ENCODE peak calls at places on chromosomes 5 and 9, in eight cellular contexts. C is lower leg skin, O is upper lobe of left lung, K is AG09309, B is NB4, G is HepG2, S is Calu3, A is left lung. Q is an unnamed sample.

GRCh38 chr9:109497193-109498165 is 628 bp downstream of the PTPN3 start:
- DNase-seq in B (no peak), O (no peak), G (no peak), A (no peak), S (peak), C (no peak), K (no peak), Q (no peak)

GRCh38 chr9:972512-973294 is 3.8 kb upstream of the DMRT3 start:
- DNase-seq in O (no peak), B (no peak), K (no peak), A (no peak), C (peak), G (no peak), S (no peak), Q (no peak)

GRCh38 chr9:85061969-85062368 is 392.4 kb downstream of the NTRK2 start:
- DNase-seq in A (no peak), K (no peak), G (no peak), C (no peak), B (no peak), S (no peak), O (no peak), Q (no peak)

GRCh38 chr5:179195561-179196419 is 135.6 kb downstream of the ZNF354C start:
- DNase-seq in C (no peak), G (no peak), A (peak), O (no peak), S (no peak), B (no peak), K (no peak), Q (no peak)

GRCh38 chr5:1282139-1282992 is 12.5 kb downstream of the TERT start:
- DNase-seq in K (no peak), G (no peak), O (no peak), B (no peak), C (peak), S (no peak), A (peak), Q (no peak)

GRCh38 chr9:127170652-127171051 is 48.2 kb upstream of the ANGPTL2 start:
- DNase-seq in G (no peak), B (peak), A (no peak), S (no peak), C (peak), O (no peak), K (no peak), Q (no peak)

GRCh38 chr9:6218099-6218502 is 2.5 kb downstream of the IL33 start:
- DNase-seq in K (no peak), G (no peak), C (no peak), B (no peak), A (no peak), O (no peak), S (no peak), Q (no peak)

GRCh38 chr5:178312900-178313299 is 80.3 kb upstream of the PHYKPL start:
- DNase-seq in A (peak), G (no peak), K (no peak), O (peak), C (no peak), B (peak), S (no peak), Q (no peak)

GRCh38 chr5:43556857-43557593 is at the start of gene PAIP1:
- DNase-seq in C (peak), S (peak), G (peak), O (peak), K (peak), A (peak), B (peak), Q (peak)

GRCh38 chr5:11797132-11797531 is 107.1 kb downstream of the CTNND2 start:
- DNase-seq in G (no peak), O (no peak), K (no peak), C (no peak), S (peak), A (no peak), B (no peak), Q (no peak)

GRCh38 chr9:113316032-113316431 is 12.9 kb upstream of the RNF183 start:
- DNase-seq in G (no peak), O (no peak), C (no peak), B (no peak), K (no peak), A (no peak), S (no peak), Q (no peak)

GRCh38 chr5:161078793-161079192 is 226.8 kb upstream of the ATP10B start:
- DNase-seq in O (no peak), K (no peak), C (no peak), B (no peak), S (no peak), G (no peak), A (no peak), Q (no peak)

GRCh38 chr9:128992995-128993394 is 35.1 kb downstream of the SH3GLB2 start:
- DNase-seq in O (no peak), G (no peak), C (no peak), S (no peak), K (no peak), B (no peak), A (no peak), Q (no peak)
- TF ChIP-seq CTCF in O (no peak), G (peak), C (no peak), S (no peak), K (peak), B (peak), A (no peak), Q (no peak)

GRCh38 chr9:86202338-86202882 is 57.0 kb downstream of the C9orf153 start:
- DNase-seq in G (peak), S (peak), K (peak), C (no peak), B (peak), A (no peak), O (no peak), Q (no peak)

GRCh38 chr9:86200599-86201162 is 58.8 kb downstream of the C9orf153 start:
- DNase-seq in G (no peak), S (no peak), A (no peak), K (no peak), O (no peak), C (no peak), B (no peak), Q (no peak)

GRCh38 chr9:86207193-86207592 is 52.3 kb downstream of the C9orf153 start:
- DNase-seq in A (no peak), C (no peak), B (no peak), K (no peak), G (no peak), S (no peak), O (no peak), Q (no peak)

GRCh38 chr9:86201474-86202337 is 57.8 kb downstream of the C9orf153 start:
- DNase-seq in K (no peak), C (no peak), G (no peak), A (no peak), B (no peak), S (no peak), O (no peak), Q (no peak)
- TF ChIP-seq CTCF in K (no peak), C (no peak), G (no peak), A (no peak), B (no peak), S (no peak), O (no peak), Q (no peak)

GRCh38 chr5:151758430-151759241 is at the start of gene ATOX1:
- DNase-seq in S (peak), K (no peak), C (peak), B (peak), G (peak), O (peak), A (peak), Q (peak)
- TF ChIP-seq CTCF in S (no peak), K (no peak), C (no peak), B (no peak), G (peak), O (peak), A (no peak), Q (no peak)

GRCh38 chr5:138065102-138065501 is 18.7 kb upstream of the WNT8A start:
- DNase-seq in B (peak), O (no peak), S (peak), A (no peak), G (no peak), C (peak), K (no peak), Q (no peak)
- TF ChIP-seq CTCF in B (peak), O (no peak), S (peak), A (no peak), G (peak), C (no peak), K (peak), Q (no peak)

GRCh38 chr9:29999645-30000044 is 2384.8 kb upstream of the ACO1 start:
- DNase-seq in C (no peak), G (no peak), O (no peak), S (no peak), B (no peak), A (no peak), K (no peak), Q (no peak)
- TF ChIP-seq CTCF in C (no peak), G (no peak), O (no peak), S (no peak), B (no peak), A (no peak), K (no peak), Q (no peak)

GRCh38 chr5:69219939-69220338 is 14.7 kb upstream of the CDK7 start:
- DNase-seq in B (no peak), O (no peak), A (no peak), G (no peak), S (no peak), K (no peak), C (no peak), Q (no peak)

GRCh38 chr5:69217154-69217731 is 17.4 kb upstream of the CDK7 start:
- DNase-seq in B (peak), K (peak), O (no peak), S (no peak), C (no peak), G (no peak), A (no peak), Q (peak)

GRCh38 chr5:69212022-69212421 is 22.6 kb downstream of the CENPH start:
- DNase-seq in K (no peak), S (no peak), A (no peak), C (no peak), B (no peak), O (no peak), G (no peak), Q (no peak)

GRCh38 chr5:69213513-69214215 is 21.0 kb upstream of the CDK7 start:
- DNase-seq in K (no peak), G (peak), B (no peak), A (no peak), S (no peak), O (no peak), C (no peak), Q (no peak)

GRCh38 chr5:69217732-69218568 is 16.7 kb upstream of the CDK7 start:
- DNase-seq in B (peak), C (peak), K (peak), A (peak), S (peak), O (peak), G (peak), Q (peak)
- TF ChIP-seq CTCF in B (no peak), C (no peak), K (no peak), A (peak), S (no peak), O (peak), G (peak), Q (peak)

DNA sequence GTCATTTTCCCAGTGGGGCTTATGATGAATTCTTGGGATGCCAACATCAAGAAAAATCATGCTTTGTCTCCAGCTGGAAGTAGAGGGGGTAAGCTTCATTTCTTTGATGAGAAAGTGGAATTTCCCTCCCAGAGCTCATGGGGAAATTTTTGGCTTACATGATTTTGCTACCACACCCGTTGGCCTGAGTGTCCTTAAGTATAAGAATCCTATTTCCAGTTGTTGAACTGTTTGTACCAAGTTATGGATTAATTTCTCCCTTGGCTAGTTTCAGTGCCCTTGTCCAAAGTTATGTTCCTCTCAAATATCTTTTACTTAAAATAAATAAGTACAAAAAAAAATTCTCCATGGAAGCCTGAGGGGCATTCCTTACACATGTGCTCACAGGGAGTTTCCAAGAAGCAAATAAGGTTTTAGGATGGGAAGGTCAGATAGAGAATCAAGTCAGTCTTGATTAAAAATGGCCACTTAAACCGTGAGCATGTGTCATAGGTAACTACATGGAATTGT is 82.3 kb downstream of the PTCD2 start:
- DNase-seq in A (no peak), B (no peak), C (no peak), S (no peak), G (no peak), O (no peak), K (no peak), Q (no peak)
- TF ChIP-seq CTCF in A (no peak), B (no peak), C (no peak), S (no peak), G (no peak), O (no peak), K (no peak), Q (no peak)

Q was measured in omental fat pad.